ENCODE peak calls at places on chromosomes 11 and 22, in eight cellular contexts. J is adrenal gland, H is body of pancreas, A is uterus, W is esophagus squamous epithelium, Z is HCT116, L is tibial nerve, X is ovary. D is an unnamed sample. For H3K4me1, the result is how much of the 10 kb centered on the place peaks cover.

GRCh38 chr22:18077087-18077638 is 627 bp upstream of the PEX26 start:
- DNase-seq in A (no peak), L (no peak), J (no peak), H (no peak), Z (no peak), W (no peak), X (no peak), D (no peak)

GRCh38 chr22:46609724-46610161 is 10.4 kb upstream of the GRAMD4 start:
- DNase-seq in J (no peak), W (no peak), Z (no peak), A (no peak), X (no peak), H (no peak), L (no peak), D (no peak)

GRCh38 chr11:101430236-101430635 is 153.6 kb downstream of the TRPC6 start:
- DNase-seq in W (no peak), X (peak), J (no peak), A (no peak), H (no peak), Z (no peak), L (no peak), D (no peak)

GRCh38 chr11:37394236-37394870 is 796.3 kb upstream of the RAG2 start:
- DNase-seq in J (no peak), X (no peak), H (no peak), W (no peak), Z (no peak), A (no peak), L (no peak), D (peak)

GRCh38 chr11:32968541-32968940 is 47.1 kb upstream of the DEPDC7 start:
- DNase-seq in H (no peak), Z (no peak), X (no peak), L (no peak), J (no peak), A (no peak), W (no peak), D (no peak)

GRCh38 chr11:79121351-79121750 is 319.5 kb downstream of the TENM4 start:
- DNase-seq in W (no peak), A (no peak), L (no peak), J (no peak), Z (no peak), X (no peak), H (no peak), D (no peak)

GRCh38 chr22:45684169-45684568 is 12.5 kb downstream of the ATXN10 start:
- DNase-seq in L (no peak), W (no peak), J (no peak), A (no peak), H (peak), X (no peak), Z (no peak), D (no peak)

GRCh38 chr11:24400059-24400665 is 96.7 kb upstream of the LUZP2 start:
- DNase-seq in H (no peak), Z (no peak), A (no peak), X (no peak), W (no peak), J (no peak), L (no peak), D (no peak)

GRCh38 chr11:123408619-123409455 is 21.2 kb upstream of the GRAMD1B start:
- DNase-seq in J (no peak), A (no peak), W (no peak), H (no peak), X (no peak), Z (no peak), L (no peak), D (no peak)

GRCh38 chr22:43828711-43829447 is 16.8 kb upstream of the EFCAB6 start:
- DNase-seq in Z (no peak), L (peak), A (no peak), W (no peak), J (no peak), H (peak), X (peak), D (peak)

GRCh38 chr11:6606471-6607189 is 3.1 kb downstream of the ILK start:
- DNase-seq in W (no peak), X (peak), H (peak), J (peak), A (peak), L (peak), Z (peak), D (peak)

GRCh38 chr11:126704144-126704543 is 296.4 kb downstream of the KIRREL3 start:
- DNase-seq in H (no peak), J (no peak), W (no peak), Z (no peak), A (no peak), L (no peak), X (no peak), D (no peak)

GRCh38 chr22:45608763-45609180 is 62.9 kb upstream of the ATXN10 start:
- DNase-seq in L (no peak), A (no peak), Z (peak), X (no peak), J (no peak), W (no peak), H (no peak), D (no peak)

GRCh38 chr22:43060213-43060612 is 29.0 kb downstream of the TTLL1 start:
- DNase-seq in X (peak), H (peak), L (peak), Z (no peak), A (no peak), W (no peak), J (no peak), D (peak)

GRCh38 chr22:36659762-36660509 is 43.6 kb downstream of the CACNG2 start:
- DNase-seq in W (peak), X (peak), Z (peak), A (peak), J (peak), H (peak), L (peak), D (peak)

GRCh38 chr11:65869643-65870306 is 2.8 kb downstream of the EFEMP2 start:
- DNase-seq in A (no peak), X (peak), H (no peak), W (no peak), L (no peak), Z (no peak), J (no peak), D (no peak)

GRCh38 chr11:20042717-20043392 is 117.4 kb downstream of the DBX1 start:
- DNase-seq in X (no peak), J (no peak), A (no peak), W (no peak), L (no peak), Z (no peak), H (no peak), D (no peak)

GRCh38 chr11:118988280-118988679 is 9.7 kb upstream of the CENATAC start:
- DNase-seq in X (no peak), Z (no peak), H (no peak), L (no peak), J (no peak), W (no peak), A (no peak), D (no peak)

GRCh38 chr22:47449508-47450270 is 687.2 kb downstream of the TBC1D22A start:
- DNase-seq in Z (no peak), A (no peak), L (no peak), W (no peak), X (no peak), H (no peak), J (no peak), D (no peak)

GRCh38 chr11:12981879-12982531 is 27.1 kb upstream of the RASSF10 start:
- DNase-seq in H (no peak), X (no peak), J (no peak), W (no peak), A (no peak), L (no peak), Z (no peak), D (no peak)

GRCh38 chr11:33475999-33476398 is 218.8 kb downstream of the HIPK3 start:
- DNase-seq in A (peak), X (no peak), H (peak), L (peak), W (no peak), Z (no peak), J (peak), D (peak)

GRCh38 chr11:57340228-57340627 is 2.1 kb downstream of the P2RX3 start:
- DNase-seq in Z (no peak), A (no peak), L (no peak), J (no peak), X (no peak), W (no peak), H (no peak), D (no peak)

GRCh38 chr11:14029971-14030531 is 67.5 kb downstream of the SPON1 start:
- DNase-seq in X (peak), J (peak), W (no peak), L (no peak), Z (no peak), H (peak), A (peak), D (peak)

GRCh38 chr11:6746086-6746618 is 25.6 kb downstream of the OR2AG2 start:
- DNase-seq in W (no peak), L (no peak), H (no peak), Z (no peak), X (no peak), J (no peak), A (no peak), D (no peak)

GRCh38 chr11:63099555-63099954 is 44.5 kb downstream of the SLC22A24 start:
- DNase-seq in L (no peak), X (no peak), J (no peak), Z (no peak), A (no peak), W (no peak), H (no peak), D (no peak)

GRCh38 chr11:87353904-87354303 is 316.2 kb downstream of the TMEM135 start:
- DNase-seq in L (no peak), Z (no peak), X (no peak), A (no peak), J (no peak), W (no peak), H (no peak), D (no peak)

GRCh38 chr11:87347860-87348259 is 310.1 kb downstream of the TMEM135 start:
- DNase-seq in W (no peak), X (no peak), A (no peak), L (no peak), J (no peak), Z (no peak), H (no peak), D (no peak)

GRCh38 chr11:87352759-87353707 is 315.3 kb downstream of the TMEM135 start:
- DNase-seq in W (no peak), X (peak), J (peak), H (peak), L (peak), A (peak), Z (peak), D (peak)

GRCh38 chr11:87355614-87356013 is 317.9 kb downstream of the TMEM135 start:
- DNase-seq in J (no peak), X (no peak), Z (no peak), H (no peak), A (no peak), W (no peak), L (no peak), D (no peak)

GRCh38 chr11:87351671-87352070 is 313.9 kb downstream of the TMEM135 start:
- DNase-seq in L (no peak), W (no peak), A (no peak), H (no peak), J (no peak), X (no peak), Z (no peak), D (no peak)
- H3K4me1 ChIP-seq in L (under half), W (under half), A (under half), H (under half), J (under half), X (under half), Z (under half), D (under half)

GRCh38 chr11:67301951-67302516 is 1.3 kb upstream of the SSH3 start:
- DNase-seq in Z (no peak), H (peak), X (peak), A (peak), J (peak), W (no peak), L (no peak), D (no peak)
- TF ChIP-seq POLR2A in Z (no peak), H (no peak), X (no peak), A (no peak), J (no peak), W (no peak), L (no peak), D (no peak)

GRCh38 chr22:50296658-50297490 is 10.6 kb downstream of the PLXNB2 start:
- DNase-seq in A (no peak), L (no peak), H (no peak), J (no peak), Z (no peak), X (no peak), W (no peak), D (no peak)

GRCh38 chr22:50298937-50299656 is 8.3 kb downstream of the PLXNB2 start:
- DNase-seq in L (no peak), A (no peak), Z (no peak), W (no peak), H (no peak), X (no peak), J (no peak), D (no peak)

GRCh38 chr22:50299724-50300619 is 7.5 kb downstream of the PLXNB2 start:
- DNase-seq in L (no peak), W (no peak), J (no peak), X (no peak), H (no peak), A (no peak), Z (no peak), D (no peak)

GRCh38 chr22:50297510-50298265 is 9.8 kb downstream of the PLXNB2 start:
- DNase-seq in A (no peak), W (no peak), Z (no peak), J (no peak), X (no peak), H (no peak), L (no peak), D (no peak)

DNA sequence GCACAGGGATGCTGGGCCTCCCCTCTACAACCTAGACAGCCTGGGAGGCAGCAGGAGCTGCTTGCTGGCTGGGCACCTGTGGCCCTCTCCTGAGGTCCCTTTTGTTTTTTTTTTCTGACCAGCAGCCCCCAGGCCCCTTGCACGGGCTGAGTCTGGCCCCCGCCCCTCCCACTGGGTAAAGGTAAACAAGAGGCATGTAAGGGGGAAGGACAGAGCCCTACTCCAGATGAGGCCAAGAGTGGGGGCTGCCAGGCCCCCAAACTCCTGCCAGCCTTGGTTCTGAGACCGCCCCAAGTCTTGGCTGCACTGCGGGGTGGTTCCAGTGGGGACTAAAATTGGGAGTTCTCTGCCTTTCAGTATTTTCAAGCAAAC is 9.2 kb downstream of the PLXNB2 start:
- DNase-seq in A (no peak), L (no peak), W (no peak), H (no peak), Z (no peak), J (no peak), X (no peak), D (no peak)
- H3K4me1 ChIP-seq in A (half or more), L (half or more), W (half or more), H (half or more), Z (half or more), J (half or more), X (half or more), D (half or more)

DNA sequence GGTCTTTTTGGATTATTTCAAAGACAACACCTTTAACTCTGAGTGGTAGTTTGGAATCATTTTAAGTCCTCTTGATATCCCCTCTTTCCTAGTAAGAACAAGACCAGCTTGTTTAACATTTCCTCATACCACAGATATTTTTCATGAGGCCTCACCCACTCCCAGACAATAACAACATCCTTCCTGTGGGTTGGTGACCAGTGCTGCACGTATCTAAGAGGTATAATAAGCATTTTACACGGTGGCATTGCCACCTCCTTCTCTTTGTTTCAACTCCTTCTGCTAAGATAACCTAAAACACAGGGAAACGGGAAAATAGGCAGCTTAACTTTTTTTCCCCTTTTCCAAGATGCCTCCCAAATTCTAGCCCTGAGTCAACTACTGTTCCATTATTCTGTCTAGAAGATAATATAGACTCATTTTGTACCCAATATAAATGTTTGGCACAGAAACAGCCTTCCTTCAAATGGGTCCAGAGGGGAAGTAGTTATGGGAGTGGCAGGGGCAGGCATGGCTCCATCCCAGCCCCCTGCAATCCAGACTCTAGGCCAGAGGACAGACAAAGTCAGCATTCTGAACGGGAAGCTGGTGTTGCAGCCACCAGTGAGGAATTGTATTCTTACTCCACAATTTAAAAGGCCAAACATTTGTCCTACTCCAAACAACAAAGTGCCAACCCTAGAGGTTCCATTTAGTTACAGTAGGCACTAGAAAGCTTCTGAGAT is 28.5 kb downstream of the MAML2 start:
- DNase-seq in X (no peak), J (no peak), W (no peak), H (no peak), L (no peak), Z (peak), A (no peak), D (no peak)
- TF ChIP-seq POLR2A in X (no peak), J (no peak), W (no peak), H (no peak), L (no peak), Z (no peak), A (no peak), D (no peak)

GRCh38 chr11:71451596-71452353 is 1.2 kb upstream of the NADSYN1 start:
- DNase-seq in Z (no peak), W (no peak), X (no peak), A (no peak), J (peak), L (no peak), H (peak), D (peak)
- H3K4me1 ChIP-seq in Z (under half), W (under half), X (under half), A (under half), J (under half), L (under half), H (half or more), D (under half)

GRCh38 chr11:64238999-64239398 is 1.9 kb upstream of the FKBP2 start:
- DNase-seq in J (peak), L (no peak), W (no peak), H (peak), A (no peak), X (no peak), Z (no peak), D (no peak)

GRCh38 chr11:64241430-64242153 is 697 bp downstream of the FKBP2 start:
- DNase-seq in L (peak), J (peak), Z (peak), X (peak), H (peak), W (peak), A (peak), D (peak)

GRCh38 chr11:64241175-64241429 is 207 bp downstream of the FKBP2 start:
- DNase-seq in W (no peak), A (no peak), H (no peak), J (no peak), Z (no peak), X (no peak), L (no peak), D (no peak)

GRCh38 chr11:64239662-64240466 is 1.0 kb upstream of the FKBP2 start:
- DNase-seq in L (no peak), J (peak), H (peak), X (no peak), A (no peak), W (no peak), Z (no peak), D (no peak)

DNA sequence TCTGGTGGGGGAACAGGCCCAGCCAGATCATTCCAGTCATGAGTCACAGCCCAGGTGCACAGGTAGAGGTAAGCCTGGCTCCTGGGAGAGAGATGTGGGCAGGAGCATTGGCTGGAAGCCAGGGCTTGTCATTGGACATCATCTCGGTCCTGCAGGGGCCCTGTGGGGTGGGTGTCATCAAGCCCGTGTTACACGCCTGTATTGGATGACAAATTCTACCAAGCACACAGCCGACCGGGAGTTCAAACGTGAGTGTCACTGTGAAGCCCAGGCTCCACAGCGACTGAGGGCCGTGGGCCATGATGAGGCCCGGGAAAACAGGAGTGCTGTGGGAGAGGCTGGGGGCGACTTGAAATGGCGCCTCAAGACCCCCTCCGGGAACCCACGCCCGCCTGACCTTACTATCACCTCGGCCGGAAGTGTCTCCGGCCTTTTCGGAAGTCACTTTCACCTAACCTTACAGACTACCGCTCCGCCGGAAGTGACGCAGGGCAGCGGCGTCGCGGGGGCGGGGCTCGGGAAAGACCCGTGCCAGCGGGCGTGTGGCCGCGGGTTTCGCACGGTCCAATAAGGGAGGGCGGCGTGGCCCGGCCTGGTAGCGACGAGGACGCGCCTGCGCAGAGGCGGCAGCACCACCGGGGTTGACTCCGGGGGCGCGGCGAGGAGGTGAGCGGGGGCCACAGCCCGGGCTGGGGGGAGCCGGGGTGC is at the start of gene FKBP2:
- DNase-seq in L (peak), H (peak), Z (peak), X (peak), J (peak), W (peak), A (peak), D (peak)
- TF ChIP-seq POLR2A in L (peak), H (peak), Z (peak), X (peak), J (peak), W (peak), A (peak), D (no peak)

GRCh38 chr11:69053546-69054396 is 5.0 kb downstream of the TPCN2 start:
- DNase-seq in W (no peak), A (no peak), J (no peak), L (no peak), Z (no peak), X (no peak), H (no peak), D (no peak)
- H3K4me1 ChIP-seq in W (under half), A (under half), J (under half), L (under half), Z (under half), X (under half), H (under half), D (under half)